ENCODE peak calls at places on chromosomes 11 and 22, in eight cellular contexts. D is gastrocnemius medialis, U is right lobe of liver, W is thyroid gland, F is breast epithelium, C is cardiac muscle cell, V is psoas muscle, B is esophagus muscularis mucosa. I is an unnamed sample.
A peak's percentile ranks its signal among the peaks of the same experiment; 100 is the strongest.

GRCh38 chr11:3807856-3808845 is at the start of gene PGAP2:
- DNase-seq in V (peak; percentile 75), W (peak; percentile 68), D (no peak), U (peak; percentile 80), F (peak; percentile 55), B (no peak), C (peak; percentile 84), I (no peak)

GRCh38 chr11:17805873-17806272 is 71.3 kb downstream of the KCNC1 start:
- DNase-seq in C (no peak), D (peak; percentile 49), V (no peak), B (no peak), U (no peak), F (no peak), W (no peak), I (no peak)

GRCh38 chr11:76631566-76632308 is 38.8 kb downstream of the LRRC32 start:
- DNase-seq in V (no peak), U (no peak), F (no peak), B (no peak), D (no peak), W (no peak), C (no peak), I (no peak)

GRCh38 chr11:96748639-96749370 is 359.0 kb downstream of the JRKL start:
- DNase-seq in F (no peak), B (no peak), D (no peak), C (no peak), U (no peak), V (no peak), W (no peak), I (no peak)

GRCh38 chr11:75449776-75450175 is 16.8 kb upstream of the KLHL35 start:
- DNase-seq in D (no peak), U (no peak), B (no peak), F (no peak), C (no peak), W (no peak), V (no peak), I (no peak)

GRCh38 chr22:45602824-45603301 is 68.8 kb upstream of the ATXN10 start:
- DNase-seq in F (no peak), D (peak; percentile 54), W (no peak), B (no peak), U (no peak), C (no peak), V (no peak), I (no peak)

GRCh38 chr22:23210428-23211170 is 30.3 kb downstream of the BCR start:
- DNase-seq in W (no peak), D (no peak), C (no peak), B (no peak), F (no peak), V (no peak), U (no peak), I (no peak)

GRCh38 chr11:64234840-64235379 is 526 bp downstream of the VEGFB start:
- DNase-seq in V (peak; percentile 71), D (peak; percentile 56), B (no peak), W (peak; percentile 72), F (no peak), C (peak; percentile 76), U (peak; percentile 64), I (no peak)

GRCh38 chr22:45703758-45704157 is 32.1 kb downstream of the ATXN10 start:
- DNase-seq in U (no peak), V (no peak), W (no peak), C (peak; percentile 60), D (no peak), F (no peak), B (no peak), I (no peak)

GRCh38 chr11:124865902-124866851 is 945 bp downstream of the ROBO3 start:
- DNase-seq in V (peak; percentile 72), W (peak; percentile 52), D (no peak), B (no peak), U (no peak), C (peak; percentile 70), F (no peak), I (no peak)

GRCh38 chr22:32480238-32480637 is 5.6 kb downstream of the FBXO7 start:
- DNase-seq in B (peak; percentile 39), F (no peak), V (no peak), C (no peak), D (no peak), U (no peak), W (no peak), I (no peak)

GRCh38 chr11:74443071-74443864 is 24.1 kb downstream of the KCNE3 start:
- DNase-seq in D (peak; percentile 51), C (peak; percentile 21), W (peak; percentile 86), F (peak; percentile 70), U (peak; percentile 61), V (no peak), B (no peak), I (no peak)

GRCh38 chr11:102267602-102268001 is 49.7 kb upstream of the BIRC3 start:
- DNase-seq in B (no peak), W (no peak), U (no peak), V (no peak), F (no peak), C (no peak), D (no peak), I (no peak)

DNA sequence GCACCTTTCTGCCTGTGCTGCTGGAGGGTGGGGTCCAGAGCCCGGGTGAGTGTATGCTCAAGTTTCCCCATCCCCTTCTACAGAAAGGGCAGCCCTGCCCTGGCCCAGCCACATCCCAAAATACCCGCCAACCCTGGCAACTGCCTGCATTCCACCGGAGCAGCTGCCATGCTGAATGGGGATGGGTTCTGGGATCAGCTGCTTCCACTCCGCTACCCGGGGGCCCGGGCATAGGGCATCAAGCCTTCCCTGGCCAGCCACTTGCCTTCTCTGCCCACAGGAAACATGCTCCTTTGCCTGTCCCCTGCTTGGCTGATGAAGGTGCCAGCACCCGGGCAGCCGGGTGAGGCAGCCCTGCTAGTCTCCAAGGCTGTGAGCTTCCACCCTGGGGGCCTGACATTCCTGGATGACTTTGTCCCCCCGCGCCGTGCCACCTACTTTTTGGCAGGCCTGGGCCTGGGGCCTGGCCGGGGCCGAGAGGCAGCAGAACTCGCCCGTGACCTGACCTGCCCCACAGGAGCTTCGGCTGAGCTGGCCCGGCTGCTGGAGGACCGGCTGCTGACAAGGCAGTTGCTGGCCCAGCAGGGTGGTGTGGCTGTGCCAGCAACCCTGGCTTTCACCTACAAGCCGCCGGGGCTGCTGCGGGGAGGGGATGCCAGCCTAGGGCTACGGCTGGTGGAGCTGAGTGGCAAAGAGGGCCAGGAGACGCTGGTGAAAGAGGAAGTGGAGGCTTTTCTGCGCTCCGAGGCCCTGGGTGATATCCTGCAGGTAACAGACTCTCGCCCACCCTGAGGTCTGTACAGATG is 3.2 kb downstream of the CARNS1 start:
- DNase-seq in W (peak; percentile 54), F (peak; percentile 56), V (peak; percentile 82), D (peak; percentile 85), C (no peak), U (peak; percentile 84), B (no peak), I (no peak)
- H3K4me1 ChIP-seq in W (peaks cover 16% of the 10 kb centered on the region), F (peaks cover 10% of the 10 kb centered on the region), V (peaks cover 47% of the 10 kb centered on the region), D (peaks cover 57% of the 10 kb centered on the region), C (peaks cover 7% of the 10 kb centered on the region), U (no peaks in the 10 kb centered on the region), B (peaks cover 54% of the 10 kb centered on the region), I (peaks cover 3% of the 10 kb centered on the region)

GRCh38 chr22:43159484-43160178 is 8.3 kb downstream of the TSPO start:
- DNase-seq in U (no peak), W (peak; percentile 23), V (peak; percentile 62), D (no peak), F (no peak), B (no peak), C (no peak), I (no peak)
- TF ChIP-seq CTCF in U (peak; percentile 22), W (no peak), V (no peak), D (no peak), F (no peak), B (no peak), C (peak; percentile 32), I (peak; percentile 12)

GRCh38 chr11:67267188-67268035 is 1.1 kb downstream of the GRK2 start:
- DNase-seq in F (no peak), B (no peak), D (no peak), C (no peak), U (peak; percentile 78), W (no peak), V (peak; percentile 63), I (no peak)

GRCh38 chr11:67266424-67267187 is at the start of gene GRK2:
- DNase-seq in B (no peak), F (no peak), W (peak; percentile 62), C (peak; percentile 79), D (no peak), V (peak; percentile 73), U (peak; percentile 76), I (no peak)

GRCh38 chr11:67269401-67270255 is 3.4 kb downstream of the GRK2 start:
- DNase-seq in W (no peak), V (peak; percentile 65), F (no peak), D (no peak), U (peak; percentile 55), B (no peak), C (no peak), I (peak; percentile 38)

GRCh38 chr11:67268684-67269268 is 2.5 kb downstream of the GRK2 start:
- DNase-seq in B (no peak), W (no peak), F (no peak), D (no peak), U (peak; percentile 53), C (no peak), V (peak; percentile 41), I (no peak)

GRCh38 chr11:67268036-67268683 is 1.9 kb downstream of the GRK2 start:
- DNase-seq in B (no peak), V (peak; percentile 57), U (peak; percentile 55), W (no peak), C (no peak), F (no peak), D (no peak), I (no peak)
- H3K4me1 ChIP-seq in B (peaks cover 73% of the 10 kb centered on the region), V (peaks cover 59% of the 10 kb centered on the region), U (no peaks in the 10 kb centered on the region), W (peaks cover 24% of the 10 kb centered on the region), C (peaks cover 15% of the 10 kb centered on the region), F (peaks cover 55% of the 10 kb centered on the region), D (peaks cover 63% of the 10 kb centered on the region), I (peaks cover 37% of the 10 kb centered on the region)

GRCh38 chr11:119026970-119027369 is 3.7 kb downstream of the SLC37A4 start:
- DNase-seq in W (no peak), V (no peak), U (peak; percentile 57), F (no peak), C (no peak), B (no peak), D (no peak), I (no peak)

GRCh38 chr11:119025099-119025473 is 5.6 kb downstream of the SLC37A4 start:
- DNase-seq in C (no peak), V (no peak), U (peak; percentile 37), D (no peak), W (no peak), B (no peak), F (no peak), I (no peak)

GRCh38 chr11:119025978-119026766 is 4.5 kb downstream of the SLC37A4 start:
- DNase-seq in U (peak; percentile 85), V (no peak), F (no peak), B (no peak), D (peak; percentile 36), C (no peak), W (no peak), I (no peak)

GRCh38 chr11:119024430-119025098 is 6.0 kb downstream of the TRAPPC4 start:
- DNase-seq in U (no peak), W (no peak), V (no peak), C (no peak), D (no peak), F (no peak), B (no peak), I (no peak)

DNA sequence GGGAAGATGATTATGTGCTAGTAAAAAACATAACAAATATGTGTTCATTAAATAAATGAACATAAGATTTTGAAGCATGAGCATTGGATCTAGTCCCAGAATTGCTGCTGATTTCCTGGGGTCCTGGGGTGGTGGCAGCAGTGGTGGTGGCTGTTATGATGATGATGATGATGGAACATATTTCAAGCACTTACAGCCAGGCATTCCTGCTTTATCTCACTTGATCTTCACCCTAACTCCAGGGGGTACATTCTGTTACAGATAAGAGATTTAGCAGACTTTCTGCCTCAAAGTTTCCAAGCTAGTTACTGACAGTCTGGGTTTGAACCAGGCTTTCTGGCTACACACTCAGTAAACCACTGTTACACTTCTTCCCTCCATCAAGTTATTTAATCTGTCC is 5.2 kb downstream of the TRAPPC4 start:
- DNase-seq in U (no peak), V (no peak), W (no peak), B (no peak), C (no peak), D (no peak), F (no peak), I (no peak)
- TF ChIP-seq CTCF in U (no peak), V (no peak), W (no peak), B (no peak), C (no peak), D (no peak), F (no peak), I (no peak)

I was measured in RWPE2.